ENCODE peak calls at places on chromosomes 3 and 15, in nine cellular contexts. One of them, this sample, is unnamed.

GRCh38 chr3:188749010-188749617 is 422.7 kb upstream of the TPRG1 start:
- DNase-seq in Caki2: no peak
- DNase-seq in HFFc6: no peak
- DNase-seq in GM06990: no peak
- DNase-seq in stomach: no peak
- DNase-seq in activated T-cell treated with anti-CD3 and anti-CD28 coated beads, Interleukin-2, amount 50 U/mL, for 4 hours: peak; percentile 57
- DNase-seq in AG08396: no peak
- DNase-seq in bronchial epithelial cell: peak; percentile 34
- DNase-seq in RWPE1: no peak
- DNase-seq in this sample: no peak

GRCh38 chr15:83210619-83211018 is 3.0 kb upstream of the HDGFL3 start:
- DNase-seq in Caki2: peak; percentile 64
- DNase-seq in HFFc6: no peak
- DNase-seq in GM06990: no peak
- DNase-seq in stomach: no peak
- DNase-seq in activated T-cell treated with anti-CD3 and anti-CD28 coated beads, Interleukin-2, amount 50 U/mL, for 4 hours: no peak
- DNase-seq in AG08396: peak; percentile 12
- DNase-seq in bronchial epithelial cell: peak; percentile 94
- DNase-seq in RWPE1: peak; percentile 71
- DNase-seq in this sample: no peak

GRCh38 chr3:132183811-132184210 is 133.4 kb upstream of the ACP3 start:
- DNase-seq in Caki2: no peak
- DNase-seq in HFFc6: no peak
- DNase-seq in GM06990: no peak
- DNase-seq in stomach: no peak
- DNase-seq in activated T-cell treated with anti-CD3 and anti-CD28 coated beads, Interleukin-2, amount 50 U/mL, for 4 hours: no peak
- DNase-seq in AG08396: no peak
- DNase-seq in bronchial epithelial cell: no peak
- DNase-seq in RWPE1: no peak
- DNase-seq in this sample: no peak

GRCh38 chr3:70914889-70915288 is 602.5 kb upstream of the MDFIC2 start:
- DNase-seq in Caki2: no peak
- DNase-seq in HFFc6: no peak
- DNase-seq in GM06990: no peak
- DNase-seq in stomach: no peak
- DNase-seq in activated T-cell treated with anti-CD3 and anti-CD28 coated beads, Interleukin-2, amount 50 U/mL, for 4 hours: no peak
- DNase-seq in AG08396: no peak
- DNase-seq in bronchial epithelial cell: no peak
- DNase-seq in RWPE1: no peak
- DNase-seq in this sample: no peak

GRCh38 chr3:44021646-44022594 is 219.8 kb upstream of the TOPAZ1 start:
- DNase-seq in Caki2: no peak
- DNase-seq in HFFc6: no peak
- DNase-seq in GM06990: no peak
- DNase-seq in stomach: no peak
- DNase-seq in activated T-cell treated with anti-CD3 and anti-CD28 coated beads, Interleukin-2, amount 50 U/mL, for 4 hours: no peak
- DNase-seq in AG08396: no peak
- DNase-seq in bronchial epithelial cell: no peak
- DNase-seq in RWPE1: no peak
- DNase-seq in this sample: no peak

GRCh38 chr15:40100133-40100946 is 8.3 kb downstream of the BMF start:
- DNase-seq in Caki2: no peak
- DNase-seq in HFFc6: no peak
- DNase-seq in GM06990: no peak
- DNase-seq in stomach: no peak
- DNase-seq in activated T-cell treated with anti-CD3 and anti-CD28 coated beads, Interleukin-2, amount 50 U/mL, for 4 hours: no peak
- DNase-seq in AG08396: no peak
- DNase-seq in bronchial epithelial cell: no peak
- DNase-seq in RWPE1: no peak
- DNase-seq in this sample: no peak

GRCh38 chr3:123068227-123069020 is 1.6 kb downstream of the PDIA5 start:
- DNase-seq in Caki2: peak; percentile 33
- DNase-seq in HFFc6: no peak
- DNase-seq in GM06990: no peak
- DNase-seq in stomach: peak; percentile 49
- DNase-seq in activated T-cell treated with anti-CD3 and anti-CD28 coated beads, Interleukin-2, amount 50 U/mL, for 4 hours: no peak
- DNase-seq in AG08396: no peak
- DNase-seq in bronchial epithelial cell: no peak
- DNase-seq in RWPE1: peak; percentile 57
- DNase-seq in this sample: no peak

GRCh38 chr3:111998661-111999641 is at the start of gene TAGLN3:
- DNase-seq in Caki2: no peak
- DNase-seq in HFFc6: no peak
- DNase-seq in GM06990: no peak
- DNase-seq in stomach: peak; percentile 54
- DNase-seq in activated T-cell treated with anti-CD3 and anti-CD28 coated beads, Interleukin-2, amount 50 U/mL, for 4 hours: no peak
- DNase-seq in AG08396: peak; percentile 36
- DNase-seq in bronchial epithelial cell: peak; percentile 63
- DNase-seq in RWPE1: no peak
- DNase-seq in this sample: no peak

GRCh38 chr15:35737521-35737920 is 191.6 kb upstream of the DPH6 start:
- DNase-seq in Caki2: peak; percentile 19
- DNase-seq in HFFc6: peak; percentile 16
- DNase-seq in GM06990: no peak
- DNase-seq in stomach: no peak
- DNase-seq in activated T-cell treated with anti-CD3 and anti-CD28 coated beads, Interleukin-2, amount 50 U/mL, for 4 hours: no peak
- DNase-seq in AG08396: no peak
- DNase-seq in bronchial epithelial cell: no peak
- DNase-seq in RWPE1: no peak
- DNase-seq in this sample: no peak

This sample was measured in uterus.